ENCODE peak calls at places on chromosomes 13 and 19, in ten cellular contexts. One of them, this sample, is unnamed.

GRCh38 chr19:4748589-4748988 is 24.9 kb upstream of the DPP9 start:
- DNase-seq in uterus: no peak
- DNase-seq in cardiac muscle cell: no peak
- DNase-seq in MM.1S: no peak
- DNase-seq in GM23338: no peak
- DNase-seq in PC-9: no peak
- DNase-seq in CD8-positive, alpha-beta memory T cell: no peak
- DNase-seq in pancreas: no peak
- DNase-seq in A549: no peak
- DNase-seq in adrenal gland: no peak
- DNase-seq in this sample: no peak

GRCh38 chr19:9966448-9966847 is 30.1 kb upstream of the OLFM2 start:
- DNase-seq in MM.1S: no peak
- DNase-seq in GM23338: peak
- DNase-seq in cardiac muscle cell: no peak
- DNase-seq in pancreas: no peak
- DNase-seq in CD8-positive, alpha-beta memory T cell: no peak
- DNase-seq in uterus: no peak
- DNase-seq in PC-9: no peak
- DNase-seq in A549: no peak
- DNase-seq in adrenal gland: no peak
- DNase-seq in this sample: no peak

GRCh38 chr19:18317998-18318800 is 4.7 kb downstream of the LSM4 start:
- DNase-seq in CD8-positive, alpha-beta memory T cell: peak
- DNase-seq in PC-9: no peak
- DNase-seq in pancreas: no peak
- DNase-seq in cardiac muscle cell: no peak
- DNase-seq in A549: no peak
- DNase-seq in adrenal gland: peak
- DNase-seq in GM23338: no peak
- DNase-seq in uterus: no peak
- DNase-seq in MM.1S: no peak
- DNase-seq in this sample: no peak

GRCh38 chr19:6232567-6232966 is 47.2 kb downstream of the MLLT1 start:
- DNase-seq in A549: no peak
- DNase-seq in PC-9: no peak
- DNase-seq in CD8-positive, alpha-beta memory T cell: no peak
- DNase-seq in cardiac muscle cell: no peak
- DNase-seq in pancreas: peak
- DNase-seq in uterus: peak
- DNase-seq in MM.1S: no peak
- DNase-seq in GM23338: no peak
- DNase-seq in adrenal gland: no peak
- DNase-seq in this sample: peak

GRCh38 chr19:8485561-8486371 is 16.7 kb downstream of the PRAM1 start:
- DNase-seq in PC-9: no peak
- DNase-seq in A549: no peak
- DNase-seq in GM23338: no peak
- DNase-seq in MM.1S: no peak
- DNase-seq in uterus: no peak
- DNase-seq in cardiac muscle cell: no peak
- DNase-seq in pancreas: no peak
- DNase-seq in adrenal gland: no peak
- DNase-seq in CD8-positive, alpha-beta memory T cell: no peak
- DNase-seq in this sample: no peak

GRCh38 chr19:55778331-55778730 is 9.4 kb downstream of the RFPL4AL1 start:
- DNase-seq in cardiac muscle cell: no peak
- DNase-seq in PC-9: no peak
- DNase-seq in pancreas: no peak
- DNase-seq in CD8-positive, alpha-beta memory T cell: no peak
- DNase-seq in A549: no peak
- DNase-seq in uterus: no peak
- DNase-seq in MM.1S: no peak
- DNase-seq in adrenal gland: no peak
- DNase-seq in GM23338: no peak
- DNase-seq in this sample: no peak

GRCh38 chr13:59780058-59780457 is 383.7 kb downstream of the DIAPH3 start:
- DNase-seq in GM23338: no peak
- DNase-seq in A549: no peak
- DNase-seq in MM.1S: no peak
- DNase-seq in cardiac muscle cell: no peak
- DNase-seq in adrenal gland: no peak
- DNase-seq in PC-9: no peak
- DNase-seq in pancreas: no peak
- DNase-seq in uterus: no peak
- DNase-seq in CD8-positive, alpha-beta memory T cell: no peak
- DNase-seq in this sample: no peak

GRCh38 chr13:27423333-27423732 is 1.1 kb upstream of the GTF3A start:
- DNase-seq in A549: no peak
- DNase-seq in pancreas: no peak
- DNase-seq in CD8-positive, alpha-beta memory T cell: no peak
- DNase-seq in adrenal gland: no peak
- DNase-seq in PC-9: no peak
- DNase-seq in GM23338: no peak
- DNase-seq in cardiac muscle cell: no peak
- DNase-seq in MM.1S: no peak
- DNase-seq in uterus: no peak
- DNase-seq in this sample: no peak

GRCh38 chr13:109940637-109941036 is 154.3 kb upstream of the IRS2 start:
- DNase-seq in A549: no peak
- DNase-seq in PC-9: no peak
- DNase-seq in cardiac muscle cell: no peak
- DNase-seq in GM23338: no peak
- DNase-seq in uterus: no peak
- DNase-seq in pancreas: no peak
- DNase-seq in MM.1S: no peak
- DNase-seq in adrenal gland: no peak
- DNase-seq in CD8-positive, alpha-beta memory T cell: no peak
- DNase-seq in this sample: no peak

GRCh38 chr13:27005976-27006518 is 165.6 kb downstream of the USP12 start:
- DNase-seq in cardiac muscle cell: no peak
- DNase-seq in PC-9: no peak
- DNase-seq in GM23338: no peak
- DNase-seq in pancreas: peak
- DNase-seq in uterus: no peak
- DNase-seq in adrenal gland: no peak
- DNase-seq in CD8-positive, alpha-beta memory T cell: no peak
- DNase-seq in A549: no peak
- DNase-seq in MM.1S: no peak
- DNase-seq in this sample: no peak

GRCh38 chr13:91813255-91813654 is 414.8 kb downstream of the GPC5 start:
- DNase-seq in pancreas: no peak
- DNase-seq in A549: no peak
- DNase-seq in GM23338: no peak
- DNase-seq in PC-9: no peak
- DNase-seq in adrenal gland: no peak
- DNase-seq in MM.1S: no peak
- DNase-seq in uterus: no peak
- DNase-seq in cardiac muscle cell: peak
- DNase-seq in CD8-positive, alpha-beta memory T cell: no peak
- DNase-seq in this sample: no peak

GRCh38 chr13:110610955-110611595 is 4.3 kb upstream of the NAXD start:
- DNase-seq in uterus: no peak
- DNase-seq in cardiac muscle cell: no peak
- DNase-seq in PC-9: no peak
- DNase-seq in pancreas: no peak
- DNase-seq in CD8-positive, alpha-beta memory T cell: no peak
- DNase-seq in MM.1S: peak
- DNase-seq in GM23338: no peak
- DNase-seq in adrenal gland: no peak
- DNase-seq in A549: no peak
- DNase-seq in this sample: no peak

GRCh38 chr19:16736709-16737108 is 17.1 kb downstream of the NWD1 start:
- DNase-seq in uterus: no peak
- DNase-seq in pancreas: no peak
- DNase-seq in A549: peak
- DNase-seq in GM23338: peak
- DNase-seq in CD8-positive, alpha-beta memory T cell: no peak
- DNase-seq in PC-9: no peak
- DNase-seq in MM.1S: no peak
- DNase-seq in adrenal gland: no peak
- DNase-seq in cardiac muscle cell: no peak
- DNase-seq in this sample: no peak

GRCh38 chr13:27810461-27810860 is 18.2 kb downstream of the GSX1 start:
- DNase-seq in pancreas: no peak
- DNase-seq in PC-9: no peak
- DNase-seq in adrenal gland: no peak
- DNase-seq in GM23338: no peak
- DNase-seq in CD8-positive, alpha-beta memory T cell: no peak
- DNase-seq in A549: no peak
- DNase-seq in uterus: no peak
- DNase-seq in cardiac muscle cell: no peak
- DNase-seq in MM.1S: no peak
- DNase-seq in this sample: no peak

GRCh38 chr13:52949744-52950143 is 78.9 kb upstream of the OLFM4 start:
- DNase-seq in GM23338: no peak
- DNase-seq in pancreas: no peak
- DNase-seq in MM.1S: no peak
- DNase-seq in cardiac muscle cell: no peak
- DNase-seq in CD8-positive, alpha-beta memory T cell: no peak
- DNase-seq in PC-9: no peak
- DNase-seq in adrenal gland: no peak
- DNase-seq in uterus: peak
- DNase-seq in A549: no peak
- DNase-seq in this sample: no peak

GRCh38 chr19:38728752-38729541 is 15.3 kb downstream of the CAPN12 start:
- DNase-seq in MM.1S: no peak
- DNase-seq in CD8-positive, alpha-beta memory T cell: no peak
- DNase-seq in pancreas: peak
- DNase-seq in cardiac muscle cell: no peak
- DNase-seq in uterus: peak
- DNase-seq in A549: no peak
- DNase-seq in adrenal gland: no peak
- DNase-seq in GM23338: no peak
- DNase-seq in PC-9: no peak
- DNase-seq in this sample: no peak

GRCh38 chr13:66375756-66376155 is 854.4 kb downstream of the PCDH9 start:
- DNase-seq in uterus: no peak
- DNase-seq in cardiac muscle cell: no peak
- DNase-seq in A549: no peak
- DNase-seq in PC-9: no peak
- DNase-seq in GM23338: no peak
- DNase-seq in pancreas: no peak
- DNase-seq in CD8-positive, alpha-beta memory T cell: no peak
- DNase-seq in adrenal gland: no peak
- DNase-seq in MM.1S: no peak
- DNase-seq in this sample: no peak

GRCh38 chr19:53057904-53058579 is 13.5 kb downstream of the ERVV-2 start:
- DNase-seq in CD8-positive, alpha-beta memory T cell: no peak
- DNase-seq in pancreas: no peak
- DNase-seq in adrenal gland: no peak
- DNase-seq in PC-9: peak
- DNase-seq in MM.1S: no peak
- DNase-seq in cardiac muscle cell: peak
- DNase-seq in GM23338: peak
- DNase-seq in uterus: no peak
- DNase-seq in A549: no peak
- DNase-seq in this sample: no peak
- H3K4me3 ChIP-seq in CD8-positive, alpha-beta memory T cell: no peak
- H3K4me3 ChIP-seq in pancreas: no peak
- H3K4me3 ChIP-seq in adrenal gland: no peak
- H3K4me3 ChIP-seq in PC-9: peak
- H3K4me3 ChIP-seq in MM.1S: no peak
- H3K4me3 ChIP-seq in cardiac muscle cell: peak
- H3K4me3 ChIP-seq in GM23338: peak
- H3K4me3 ChIP-seq in uterus: no peak
- H3K4me3 ChIP-seq in A549: no peak
- H3K4me3 ChIP-seq in this sample: peak

DNA sequence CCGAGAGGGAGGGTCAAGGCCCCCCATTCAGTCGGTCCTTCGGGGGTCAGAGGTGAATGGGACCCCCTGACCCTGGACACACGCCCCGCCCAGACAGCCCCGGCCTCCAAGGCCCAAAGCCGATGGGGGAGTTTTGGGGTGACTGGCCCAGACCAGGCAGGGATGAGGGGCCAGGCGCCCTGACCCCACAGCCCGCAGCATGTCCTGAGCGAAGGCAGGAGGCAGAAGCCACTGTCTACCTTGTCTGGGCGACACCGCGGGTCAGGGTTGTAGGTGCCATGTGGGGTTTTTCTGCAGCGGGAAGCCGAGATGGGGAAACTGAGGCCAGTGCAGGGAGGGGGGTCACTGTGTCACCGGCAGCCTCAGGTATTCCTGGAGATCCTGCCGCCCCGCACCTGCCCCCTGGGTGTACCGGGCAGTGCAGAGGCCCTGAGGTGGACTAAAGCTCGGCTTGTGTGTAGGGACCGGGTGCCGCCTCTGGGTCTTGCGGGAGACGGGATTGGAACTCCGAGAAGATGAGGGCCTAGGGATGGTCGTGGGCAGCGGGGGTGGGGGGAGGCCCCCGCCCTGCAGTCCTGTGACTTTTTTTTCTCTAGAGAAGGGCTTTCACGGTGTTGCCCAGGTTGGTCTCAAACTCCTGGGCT is 8.5 kb downstream of the ARID3A start:
- DNase-seq in pancreas: no peak
- DNase-seq in uterus: no peak
- DNase-seq in cardiac muscle cell: no peak
- DNase-seq in PC-9: no peak
- DNase-seq in MM.1S: no peak
- DNase-seq in adrenal gland: no peak
- DNase-seq in A549: no peak
- DNase-seq in CD8-positive, alpha-beta memory T cell: no peak
- DNase-seq in GM23338: no peak
- DNase-seq in this sample: no peak
- H3K27ac ChIP-seq in pancreas: peak
- H3K27ac ChIP-seq in uterus: peak
- H3K27ac ChIP-seq in cardiac muscle cell: peak
- H3K27ac ChIP-seq in PC-9: no peak
- H3K27ac ChIP-seq in MM.1S: no peak
- H3K27ac ChIP-seq in adrenal gland: peak
- H3K27ac ChIP-seq in A549: no peak
- H3K27ac ChIP-seq in CD8-positive, alpha-beta memory T cell: no peak
- H3K27ac ChIP-seq in GM23338: peak
- H3K27ac ChIP-seq in this sample: peak

GRCh38 chr19:47511681-47512080 is 3.2 kb downstream of the NAPA start:
- DNase-seq in GM23338: no peak
- DNase-seq in uterus: peak
- DNase-seq in PC-9: no peak
- DNase-seq in MM.1S: no peak
- DNase-seq in CD8-positive, alpha-beta memory T cell: no peak
- DNase-seq in adrenal gland: no peak
- DNase-seq in pancreas: no peak
- DNase-seq in A549: no peak
- DNase-seq in cardiac muscle cell: no peak
- DNase-seq in this sample: peak
- H3K4me3 ChIP-seq in GM23338: no peak
- H3K4me3 ChIP-seq in uterus: no peak
- H3K4me3 ChIP-seq in PC-9: no peak
- H3K4me3 ChIP-seq in MM.1S: no peak
- H3K4me3 ChIP-seq in CD8-positive, alpha-beta memory T cell: no peak
- H3K4me3 ChIP-seq in adrenal gland: no peak
- H3K4me3 ChIP-seq in pancreas: no peak
- H3K4me3 ChIP-seq in A549: no peak
- H3K4me3 ChIP-seq in cardiac muscle cell: no peak
- H3K4me3 ChIP-seq in this sample: no peak

DNA sequence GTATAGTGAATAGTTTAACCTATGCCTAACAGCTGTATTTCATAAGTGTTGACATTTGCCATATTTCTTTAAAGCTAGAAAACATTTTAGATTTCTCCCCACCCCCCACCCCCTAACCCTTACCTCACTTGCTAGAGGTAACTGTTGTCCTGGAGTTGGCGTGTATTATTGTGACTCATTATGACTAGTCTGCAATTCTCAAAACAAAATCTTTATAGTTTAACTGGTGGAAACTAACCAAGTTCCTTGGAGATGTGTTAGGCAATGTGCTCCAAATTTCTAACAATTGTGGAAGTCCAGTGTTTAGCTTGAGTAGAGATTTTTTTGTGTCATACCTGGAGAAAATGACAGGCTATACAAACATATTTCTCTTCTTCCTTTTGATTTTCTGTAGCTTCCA is 38.0 kb downstream of the KCTD4 start:
- DNase-seq in pancreas: no peak
- DNase-seq in CD8-positive, alpha-beta memory T cell: no peak
- DNase-seq in adrenal gland: no peak
- DNase-seq in MM.1S: no peak
- DNase-seq in GM23338: no peak
- DNase-seq in A549: peak
- DNase-seq in PC-9: no peak
- DNase-seq in cardiac muscle cell: no peak
- DNase-seq in uterus: no peak
- DNase-seq in this sample: peak
- H3K27ac ChIP-seq in pancreas: no peak
- H3K27ac ChIP-seq in CD8-positive, alpha-beta memory T cell: no peak
- H3K27ac ChIP-seq in adrenal gland: peak
- H3K27ac ChIP-seq in MM.1S: no peak
- H3K27ac ChIP-seq in GM23338: no peak
- H3K27ac ChIP-seq in A549: peak
- H3K27ac ChIP-seq in PC-9: peak
- H3K27ac ChIP-seq in cardiac muscle cell: no peak
- H3K27ac ChIP-seq in uterus: peak
- H3K27ac ChIP-seq in this sample: no peak

This sample was measured in AG04450.